ENCODE peak calls at places on chromosome 6, in eight cellular contexts. One of them, this sample, is unnamed.

GRCh38 chr6:100810015-100810414 is 71.1 kb downstream of the ASCC3 start:
- DNase-seq in ascending aorta: no peak
- DNase-seq in CD8-positive, alpha-beta memory T cell: no peak
- DNase-seq in effector memory CD4-positive, alpha-beta T cell: no peak
- DNase-seq in caudate nucleus: no peak
- DNase-seq in mammary epithelial cell: no peak
- DNase-seq in cardiac muscle cell: no peak
- DNase-seq in prostate gland: no peak
- DNase-seq in this sample: no peak

GRCh38 chr6:17511084-17511483 is 89.0 kb upstream of the FAM8A1 start:
- DNase-seq in caudate nucleus: no peak
- DNase-seq in prostate gland: no peak
- DNase-seq in ascending aorta: no peak
- DNase-seq in mammary epithelial cell: no peak
- DNase-seq in CD8-positive, alpha-beta memory T cell: no peak
- DNase-seq in cardiac muscle cell: no peak
- DNase-seq in effector memory CD4-positive, alpha-beta T cell: no peak
- DNase-seq in this sample: no peak

GRCh38 chr6:32332433-32332832 is 39.3 kb downstream of the TSBP1 start:
- DNase-seq in CD8-positive, alpha-beta memory T cell: no peak
- DNase-seq in mammary epithelial cell: no peak
- DNase-seq in cardiac muscle cell: no peak
- DNase-seq in effector memory CD4-positive, alpha-beta T cell: no peak
- DNase-seq in ascending aorta: no peak
- DNase-seq in prostate gland: no peak
- DNase-seq in caudate nucleus: no peak
- DNase-seq in this sample: no peak

GRCh38 chr6:98203170-98203806 is 631.1 kb upstream of the POU3F2 start:
- DNase-seq in mammary epithelial cell: peak; percentile 10
- DNase-seq in prostate gland: no peak
- DNase-seq in ascending aorta: no peak
- DNase-seq in effector memory CD4-positive, alpha-beta T cell: no peak
- DNase-seq in cardiac muscle cell: peak; percentile 73
- DNase-seq in CD8-positive, alpha-beta memory T cell: no peak
- DNase-seq in caudate nucleus: no peak
- DNase-seq in this sample: no peak

GRCh38 chr6:138161434-138162103 is at the start of gene ARFGEF3:
- DNase-seq in caudate nucleus: peak; percentile 76
- DNase-seq in mammary epithelial cell: peak; percentile 64
- DNase-seq in prostate gland: peak; percentile 66
- DNase-seq in cardiac muscle cell: peak; percentile 75
- DNase-seq in CD8-positive, alpha-beta memory T cell: peak; percentile 29
- DNase-seq in effector memory CD4-positive, alpha-beta T cell: peak; percentile 25
- DNase-seq in ascending aorta: no peak
- DNase-seq in this sample: no peak

GRCh38 chr6:163398104-163398503 is 16.4 kb upstream of the QKI start:
- DNase-seq in caudate nucleus: no peak
- DNase-seq in effector memory CD4-positive, alpha-beta T cell: no peak
- DNase-seq in prostate gland: no peak
- DNase-seq in ascending aorta: no peak
- DNase-seq in CD8-positive, alpha-beta memory T cell: no peak
- DNase-seq in mammary epithelial cell: no peak
- DNase-seq in cardiac muscle cell: no peak
- DNase-seq in this sample: no peak

GRCh38 chr6:14472964-14473363 is 355.4 kb downstream of the CD83 start:
- DNase-seq in effector memory CD4-positive, alpha-beta T cell: no peak
- DNase-seq in ascending aorta: no peak
- DNase-seq in caudate nucleus: no peak
- DNase-seq in prostate gland: no peak
- DNase-seq in cardiac muscle cell: no peak
- DNase-seq in CD8-positive, alpha-beta memory T cell: no peak
- DNase-seq in mammary epithelial cell: no peak
- DNase-seq in this sample: no peak

GRCh38 chr6:89539779-89540178 is 98.8 kb downstream of the LYRM2 start:
- DNase-seq in effector memory CD4-positive, alpha-beta T cell: no peak
- DNase-seq in prostate gland: no peak
- DNase-seq in mammary epithelial cell: no peak
- DNase-seq in CD8-positive, alpha-beta memory T cell: no peak
- DNase-seq in caudate nucleus: no peak
- DNase-seq in ascending aorta: no peak
- DNase-seq in cardiac muscle cell: no peak
- DNase-seq in this sample: no peak

GRCh38 chr6:5950448-5950847 is 56.3 kb downstream of the NRN1 start:
- DNase-seq in ascending aorta: no peak
- DNase-seq in cardiac muscle cell: peak; percentile 10
- DNase-seq in CD8-positive, alpha-beta memory T cell: no peak
- DNase-seq in mammary epithelial cell: no peak
- DNase-seq in effector memory CD4-positive, alpha-beta T cell: no peak
- DNase-seq in caudate nucleus: no peak
- DNase-seq in prostate gland: no peak
- DNase-seq in this sample: no peak

GRCh38 chr6:170022291-170022722 is 268.6 kb downstream of the DLL1 start:
- DNase-seq in effector memory CD4-positive, alpha-beta T cell: no peak
- DNase-seq in cardiac muscle cell: no peak
- DNase-seq in caudate nucleus: no peak
- DNase-seq in prostate gland: no peak
- DNase-seq in ascending aorta: no peak
- DNase-seq in mammary epithelial cell: no peak
- DNase-seq in CD8-positive, alpha-beta memory T cell: no peak
- DNase-seq in this sample: no peak

GRCh38 chr6:26432622-26433021 is 7.7 kb upstream of the BTN3A3 start:
- DNase-seq in ascending aorta: no peak
- DNase-seq in prostate gland: no peak
- DNase-seq in CD8-positive, alpha-beta memory T cell: no peak
- DNase-seq in effector memory CD4-positive, alpha-beta T cell: no peak
- DNase-seq in cardiac muscle cell: no peak
- DNase-seq in mammary epithelial cell: no peak
- DNase-seq in caudate nucleus: no peak
- DNase-seq in this sample: no peak

GRCh38 chr6:148746363-148747144 is at the start of gene UST:
- DNase-seq in ascending aorta: peak; percentile 60
- DNase-seq in cardiac muscle cell: peak; percentile 89
- DNase-seq in effector memory CD4-positive, alpha-beta T cell: peak; percentile 58
- DNase-seq in mammary epithelial cell: peak; percentile 88
- DNase-seq in caudate nucleus: peak; percentile 67
- DNase-seq in prostate gland: peak; percentile 87
- DNase-seq in CD8-positive, alpha-beta memory T cell: peak; percentile 73
- DNase-seq in this sample: no peak

GRCh38 chr6:87832025-87832825 is 130.2 kb upstream of the AKIRIN2 start:
- DNase-seq in effector memory CD4-positive, alpha-beta T cell: no peak
- DNase-seq in CD8-positive, alpha-beta memory T cell: peak; percentile 16
- DNase-seq in caudate nucleus: no peak
- DNase-seq in prostate gland: no peak
- DNase-seq in ascending aorta: no peak
- DNase-seq in mammary epithelial cell: peak; percentile 33
- DNase-seq in cardiac muscle cell: no peak
- DNase-seq in this sample: no peak

GRCh38 chr6:35489995-35490791 is 6.7 kb downstream of the TEAD3 start:
- DNase-seq in prostate gland: peak; percentile 75
- DNase-seq in ascending aorta: peak; percentile 85
- DNase-seq in CD8-positive, alpha-beta memory T cell: no peak
- DNase-seq in mammary epithelial cell: no peak
- DNase-seq in caudate nucleus: no peak
- DNase-seq in effector memory CD4-positive, alpha-beta T cell: no peak
- DNase-seq in cardiac muscle cell: peak; percentile 95
- DNase-seq in this sample: no peak

GRCh38 chr6:167760979-167761793 is 65.5 kb upstream of the AFDN start:
- DNase-seq in effector memory CD4-positive, alpha-beta T cell: no peak
- DNase-seq in caudate nucleus: no peak
- DNase-seq in CD8-positive, alpha-beta memory T cell: no peak
- DNase-seq in prostate gland: peak; percentile 37
- DNase-seq in ascending aorta: no peak
- DNase-seq in mammary epithelial cell: no peak
- DNase-seq in cardiac muscle cell: peak; percentile 40
- DNase-seq in this sample: no peak

GRCh38 chr6:396126-396520 is 4.6 kb downstream of the IRF4 start:
- DNase-seq in caudate nucleus: no peak
- DNase-seq in ascending aorta: no peak
- DNase-seq in cardiac muscle cell: no peak
- DNase-seq in mammary epithelial cell: no peak
- DNase-seq in prostate gland: no peak
- DNase-seq in effector memory CD4-positive, alpha-beta T cell: no peak
- DNase-seq in CD8-positive, alpha-beta memory T cell: no peak
- DNase-seq in this sample: no peak
- H3K27ac ChIP-seq in caudate nucleus: no peak overlapping the region
- H3K27ac ChIP-seq in ascending aorta: no peak overlapping the region
- H3K27ac ChIP-seq in cardiac muscle cell: no peak overlapping the region
- H3K27ac ChIP-seq in mammary epithelial cell: no peak overlapping the region
- H3K27ac ChIP-seq in prostate gland: no peak overlapping the region
- H3K27ac ChIP-seq in effector memory CD4-positive, alpha-beta T cell: no peak overlapping the region
- H3K27ac ChIP-seq in CD8-positive, alpha-beta memory T cell: no peak overlapping the region
- H3K27ac ChIP-seq in this sample: no peak overlapping the region

GRCh38 chr6:36949636-36950035 is 4.9 kb upstream of the PI16 start:
- DNase-seq in CD8-positive, alpha-beta memory T cell: no peak
- DNase-seq in ascending aorta: no peak
- DNase-seq in cardiac muscle cell: no peak
- DNase-seq in caudate nucleus: no peak
- DNase-seq in effector memory CD4-positive, alpha-beta T cell: no peak
- DNase-seq in prostate gland: no peak
- DNase-seq in mammary epithelial cell: peak; percentile 62
- DNase-seq in this sample: no peak
- H3K27ac ChIP-seq in CD8-positive, alpha-beta memory T cell: no peak overlapping the region
- H3K27ac ChIP-seq in ascending aorta: no peak overlapping the region
- H3K27ac ChIP-seq in cardiac muscle cell: no peak overlapping the region
- H3K27ac ChIP-seq in caudate nucleus: peak overlapping the region; percentile 24
- H3K27ac ChIP-seq in effector memory CD4-positive, alpha-beta T cell: no peak overlapping the region
- H3K27ac ChIP-seq in prostate gland: no peak overlapping the region
- H3K27ac ChIP-seq in mammary epithelial cell: peak overlapping the region; percentile 34
- H3K27ac ChIP-seq in this sample: peak overlapping the region; percentile 52

DNA sequence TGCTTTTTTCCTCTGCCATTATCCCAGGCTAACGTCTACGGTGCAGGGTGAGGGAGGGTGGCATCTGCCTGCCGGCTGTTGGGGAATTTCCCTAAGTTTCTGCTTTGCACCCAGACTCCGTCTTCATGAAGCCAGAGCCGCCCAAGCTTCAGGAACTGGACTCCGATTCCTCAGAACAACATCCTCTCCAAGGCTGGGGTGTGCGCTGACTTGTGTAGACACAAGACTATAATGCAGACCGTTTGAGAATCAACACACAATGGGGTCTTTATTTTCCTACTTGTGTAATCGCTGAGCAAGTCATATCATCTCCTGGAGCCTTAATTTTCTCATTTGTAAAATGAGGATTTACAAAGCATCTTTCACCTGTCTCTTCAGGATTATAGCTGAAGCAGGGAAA is 160.5 kb upstream of the AGPAT4 start:
- DNase-seq in mammary epithelial cell: peak; percentile 73
- DNase-seq in caudate nucleus: peak; percentile 18
- DNase-seq in CD8-positive, alpha-beta memory T cell: no peak
- DNase-seq in ascending aorta: no peak
- DNase-seq in effector memory CD4-positive, alpha-beta T cell: no peak
- DNase-seq in cardiac muscle cell: no peak
- DNase-seq in prostate gland: no peak
- DNase-seq in this sample: no peak
- H3K27ac ChIP-seq in mammary epithelial cell: peak overlapping the region; percentile 59
- H3K27ac ChIP-seq in caudate nucleus: peak overlapping the region; percentile 41
- H3K27ac ChIP-seq in CD8-positive, alpha-beta memory T cell: no peak overlapping the region
- H3K27ac ChIP-seq in ascending aorta: peak overlapping the region; percentile 26
- H3K27ac ChIP-seq in effector memory CD4-positive, alpha-beta T cell: no peak overlapping the region
- H3K27ac ChIP-seq in cardiac muscle cell: no peak overlapping the region
- H3K27ac ChIP-seq in prostate gland: no peak overlapping the region
- H3K27ac ChIP-seq in this sample: no peak overlapping the region

GRCh38 chr6:15554728-15555100 is 108.1 kb downstream of the DTNBP1 start:
- DNase-seq in CD8-positive, alpha-beta memory T cell: no peak
- DNase-seq in mammary epithelial cell: no peak
- DNase-seq in effector memory CD4-positive, alpha-beta T cell: no peak
- DNase-seq in caudate nucleus: no peak
- DNase-seq in prostate gland: no peak
- DNase-seq in ascending aorta: no peak
- DNase-seq in cardiac muscle cell: no peak
- DNase-seq in this sample: no peak

GRCh38 chr6:15556711-15557110 is 106.1 kb downstream of the DTNBP1 start:
- DNase-seq in prostate gland: no peak
- DNase-seq in ascending aorta: no peak
- DNase-seq in CD8-positive, alpha-beta memory T cell: no peak
- DNase-seq in cardiac muscle cell: no peak
- DNase-seq in effector memory CD4-positive, alpha-beta T cell: no peak
- DNase-seq in mammary epithelial cell: no peak
- DNase-seq in caudate nucleus: no peak
- DNase-seq in this sample: no peak

GRCh38 chr6:15553736-15554294 is 109.0 kb downstream of the DTNBP1 start:
- DNase-seq in effector memory CD4-positive, alpha-beta T cell: no peak
- DNase-seq in CD8-positive, alpha-beta memory T cell: no peak
- DNase-seq in prostate gland: no peak
- DNase-seq in mammary epithelial cell: no peak
- DNase-seq in caudate nucleus: no peak
- DNase-seq in cardiac muscle cell: no peak
- DNase-seq in ascending aorta: no peak
- DNase-seq in this sample: no peak

GRCh38 chr6:15557174-15557573 is 105.7 kb downstream of the DTNBP1 start:
- DNase-seq in effector memory CD4-positive, alpha-beta T cell: no peak
- DNase-seq in ascending aorta: no peak
- DNase-seq in cardiac muscle cell: no peak
- DNase-seq in mammary epithelial cell: no peak
- DNase-seq in prostate gland: no peak
- DNase-seq in caudate nucleus: no peak
- DNase-seq in CD8-positive, alpha-beta memory T cell: no peak
- DNase-seq in this sample: no peak

DNA sequence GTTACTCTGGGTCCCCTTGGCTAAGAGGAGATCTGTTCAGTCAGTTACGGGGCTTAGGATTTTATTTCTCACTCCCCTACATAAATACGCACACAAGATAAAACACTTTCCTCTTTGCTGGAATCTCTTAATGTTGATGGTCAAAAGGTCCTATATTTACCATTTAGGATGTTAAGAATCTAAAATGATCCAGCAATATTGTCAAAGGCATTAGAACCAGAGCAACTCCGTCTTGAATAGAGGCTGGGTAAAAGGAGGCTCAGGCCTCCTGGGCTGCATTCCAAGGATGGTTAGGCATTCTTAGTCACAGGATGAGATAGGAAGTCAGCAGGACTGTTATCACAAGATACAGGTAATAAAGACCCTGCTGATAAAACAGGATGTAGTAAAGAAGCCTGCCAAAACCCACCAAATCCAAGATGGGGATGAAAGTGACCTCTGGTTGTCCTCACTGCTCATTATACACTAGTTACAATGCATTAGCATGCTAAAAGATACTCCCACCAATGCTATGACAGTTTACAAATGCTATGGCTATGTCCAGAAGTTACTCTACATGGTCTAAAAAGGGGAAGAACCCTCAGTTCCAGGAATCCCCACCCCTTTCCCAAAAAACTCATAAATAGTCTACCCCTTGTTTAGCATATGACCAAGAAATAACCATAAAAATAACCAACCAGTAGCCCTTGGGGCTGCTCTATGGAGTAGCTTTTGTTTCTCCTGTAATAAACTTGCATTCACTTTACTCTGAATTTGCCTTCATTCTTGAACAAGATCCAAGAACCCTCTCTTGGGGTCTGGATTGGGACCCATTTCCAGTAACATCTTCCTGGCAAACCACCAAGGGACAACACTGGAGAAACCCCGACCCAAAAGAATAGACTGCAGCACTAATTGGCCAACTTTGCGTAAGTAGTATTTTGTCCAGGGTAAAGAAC is 107.5 kb downstream of the DTNBP1 start:
- DNase-seq in prostate gland: no peak
- DNase-seq in cardiac muscle cell: no peak
- DNase-seq in effector memory CD4-positive, alpha-beta T cell: no peak
- DNase-seq in caudate nucleus: no peak
- DNase-seq in CD8-positive, alpha-beta memory T cell: no peak
- DNase-seq in ascending aorta: no peak
- DNase-seq in mammary epithelial cell: no peak
- DNase-seq in this sample: no peak
- H3K27ac ChIP-seq in prostate gland: no peak overlapping the region
- H3K27ac ChIP-seq in cardiac muscle cell: no peak overlapping the region
- H3K27ac ChIP-seq in effector memory CD4-positive, alpha-beta T cell: no peak overlapping the region
- H3K27ac ChIP-seq in caudate nucleus: no peak overlapping the region
- H3K27ac ChIP-seq in CD8-positive, alpha-beta memory T cell: peak overlapping the region; percentile 44
- H3K27ac ChIP-seq in ascending aorta: no peak overlapping the region
- H3K27ac ChIP-seq in mammary epithelial cell: no peak overlapping the region
- H3K27ac ChIP-seq in this sample: no peak overlapping the region